ENCODE peak calls at places on chromosomes 2 and 18, in ten cellular contexts. One of them, this sample, is unnamed.

GRCh38 chr2:111632661-111633060 is 251.3 kb downstream of the ANAPC1 start:
- DNase-seq in posterior cingulate gyrus: no peak
- DNase-seq in astrocyte of the spinal cord: no peak
- DNase-seq in AG09309: no peak
- DNase-seq in stimulated activated naive CD8-positive, alpha-beta T cell treated with anti-CD3 and anti-CD28 coated beads, Interleukin-15, amount 100 ng/mL, for 72 hours: peak
- DNase-seq in stimulated activated effector memory CD8-positive, alpha-beta T cell treated with anti-CD3 and anti-CD28 coated beads, Interleukin-12 subunit alpha, Interleukin-12 subunit beta, amount 100 ng/mL, for 72 hours: no peak
- DNase-seq in tibial artery: no peak
- DNase-seq in NB4: peak
- DNase-seq in SIG-M5: no peak
- DNase-seq in mesothelial cell of epicardium: no peak
- DNase-seq in this sample: no peak

GRCh38 chr2:85811850-85812735 is 58.3 kb downstream of the ATOH8 start:
- DNase-seq in posterior cingulate gyrus: no peak
- DNase-seq in astrocyte of the spinal cord: no peak
- DNase-seq in AG09309: no peak
- DNase-seq in stimulated activated naive CD8-positive, alpha-beta T cell treated with anti-CD3 and anti-CD28 coated beads, Interleukin-15, amount 100 ng/mL, for 72 hours: no peak
- DNase-seq in stimulated activated effector memory CD8-positive, alpha-beta T cell treated with anti-CD3 and anti-CD28 coated beads, Interleukin-12 subunit alpha, Interleukin-12 subunit beta, amount 100 ng/mL, for 72 hours: no peak
- DNase-seq in tibial artery: no peak
- DNase-seq in NB4: no peak
- DNase-seq in SIG-M5: no peak
- DNase-seq in mesothelial cell of epicardium: no peak
- DNase-seq in this sample: no peak

GRCh38 chr18:42339324-42339723 is 384.3 kb downstream of the PIK3C3 start:
- DNase-seq in posterior cingulate gyrus: no peak
- DNase-seq in astrocyte of the spinal cord: peak
- DNase-seq in AG09309: no peak
- DNase-seq in stimulated activated naive CD8-positive, alpha-beta T cell treated with anti-CD3 and anti-CD28 coated beads, Interleukin-15, amount 100 ng/mL, for 72 hours: no peak
- DNase-seq in stimulated activated effector memory CD8-positive, alpha-beta T cell treated with anti-CD3 and anti-CD28 coated beads, Interleukin-12 subunit alpha, Interleukin-12 subunit beta, amount 100 ng/mL, for 72 hours: no peak
- DNase-seq in tibial artery: no peak
- DNase-seq in NB4: no peak
- DNase-seq in SIG-M5: no peak
- DNase-seq in mesothelial cell of epicardium: no peak
- DNase-seq in this sample: no peak

GRCh38 chr2:7405861-7406715 is 488.9 kb downstream of the RNF144A start:
- DNase-seq in posterior cingulate gyrus: peak
- DNase-seq in astrocyte of the spinal cord: no peak
- DNase-seq in AG09309: no peak
- DNase-seq in stimulated activated naive CD8-positive, alpha-beta T cell treated with anti-CD3 and anti-CD28 coated beads, Interleukin-15, amount 100 ng/mL, for 72 hours: no peak
- DNase-seq in stimulated activated effector memory CD8-positive, alpha-beta T cell treated with anti-CD3 and anti-CD28 coated beads, Interleukin-12 subunit alpha, Interleukin-12 subunit beta, amount 100 ng/mL, for 72 hours: no peak
- DNase-seq in tibial artery: no peak
- DNase-seq in NB4: no peak
- DNase-seq in SIG-M5: no peak
- DNase-seq in mesothelial cell of epicardium: no peak
- DNase-seq in this sample: no peak

GRCh38 chr2:127376265-127376664 is 11.5 kb downstream of the MAP3K2 start:
- DNase-seq in posterior cingulate gyrus: no peak
- DNase-seq in astrocyte of the spinal cord: no peak
- DNase-seq in AG09309: no peak
- DNase-seq in stimulated activated naive CD8-positive, alpha-beta T cell treated with anti-CD3 and anti-CD28 coated beads, Interleukin-15, amount 100 ng/mL, for 72 hours: no peak
- DNase-seq in stimulated activated effector memory CD8-positive, alpha-beta T cell treated with anti-CD3 and anti-CD28 coated beads, Interleukin-12 subunit alpha, Interleukin-12 subunit beta, amount 100 ng/mL, for 72 hours: no peak
- DNase-seq in tibial artery: no peak
- DNase-seq in NB4: no peak
- DNase-seq in SIG-M5: no peak
- DNase-seq in mesothelial cell of epicardium: no peak
- DNase-seq in this sample: no peak

GRCh38 chr2:221478106-221478863 is 93.8 kb downstream of the EPHA4 start:
- DNase-seq in posterior cingulate gyrus: no peak
- DNase-seq in astrocyte of the spinal cord: no peak
- DNase-seq in AG09309: no peak
- DNase-seq in stimulated activated naive CD8-positive, alpha-beta T cell treated with anti-CD3 and anti-CD28 coated beads, Interleukin-15, amount 100 ng/mL, for 72 hours: no peak
- DNase-seq in stimulated activated effector memory CD8-positive, alpha-beta T cell treated with anti-CD3 and anti-CD28 coated beads, Interleukin-12 subunit alpha, Interleukin-12 subunit beta, amount 100 ng/mL, for 72 hours: no peak
- DNase-seq in tibial artery: no peak
- DNase-seq in NB4: no peak
- DNase-seq in SIG-M5: no peak
- DNase-seq in mesothelial cell of epicardium: no peak
- DNase-seq in this sample: no peak

GRCh38 chr2:235358981-235359471 is 134.8 kb upstream of the AGAP1 start:
- DNase-seq in posterior cingulate gyrus: no peak
- DNase-seq in astrocyte of the spinal cord: peak
- DNase-seq in AG09309: no peak
- DNase-seq in stimulated activated naive CD8-positive, alpha-beta T cell treated with anti-CD3 and anti-CD28 coated beads, Interleukin-15, amount 100 ng/mL, for 72 hours: no peak
- DNase-seq in stimulated activated effector memory CD8-positive, alpha-beta T cell treated with anti-CD3 and anti-CD28 coated beads, Interleukin-12 subunit alpha, Interleukin-12 subunit beta, amount 100 ng/mL, for 72 hours: no peak
- DNase-seq in tibial artery: no peak
- DNase-seq in NB4: no peak
- DNase-seq in SIG-M5: no peak
- DNase-seq in mesothelial cell of epicardium: no peak
- DNase-seq in this sample: no peak

GRCh38 chr2:146982393-146982846 is 862.4 kb upstream of the ACVR2A start:
- DNase-seq in posterior cingulate gyrus: no peak
- DNase-seq in astrocyte of the spinal cord: peak
- DNase-seq in AG09309: peak
- DNase-seq in stimulated activated naive CD8-positive, alpha-beta T cell treated with anti-CD3 and anti-CD28 coated beads, Interleukin-15, amount 100 ng/mL, for 72 hours: no peak
- DNase-seq in stimulated activated effector memory CD8-positive, alpha-beta T cell treated with anti-CD3 and anti-CD28 coated beads, Interleukin-12 subunit alpha, Interleukin-12 subunit beta, amount 100 ng/mL, for 72 hours: no peak
- DNase-seq in tibial artery: peak
- DNase-seq in NB4: peak
- DNase-seq in SIG-M5: no peak
- DNase-seq in mesothelial cell of epicardium: no peak
- DNase-seq in this sample: no peak

GRCh38 chr2:2577366-2577765 is 246.3 kb upstream of the MYT1L start:
- DNase-seq in posterior cingulate gyrus: peak
- DNase-seq in astrocyte of the spinal cord: no peak
- DNase-seq in AG09309: no peak
- DNase-seq in stimulated activated naive CD8-positive, alpha-beta T cell treated with anti-CD3 and anti-CD28 coated beads, Interleukin-15, amount 100 ng/mL, for 72 hours: no peak
- DNase-seq in stimulated activated effector memory CD8-positive, alpha-beta T cell treated with anti-CD3 and anti-CD28 coated beads, Interleukin-12 subunit alpha, Interleukin-12 subunit beta, amount 100 ng/mL, for 72 hours: no peak
- DNase-seq in tibial artery: no peak
- DNase-seq in NB4: no peak
- DNase-seq in SIG-M5: no peak
- DNase-seq in mesothelial cell of epicardium: no peak
- DNase-seq in this sample: no peak

GRCh38 chr2:191620144-191620543 is 57.8 kb upstream of the NABP1 start:
- DNase-seq in posterior cingulate gyrus: no peak
- DNase-seq in astrocyte of the spinal cord: peak
- DNase-seq in AG09309: no peak
- DNase-seq in stimulated activated naive CD8-positive, alpha-beta T cell treated with anti-CD3 and anti-CD28 coated beads, Interleukin-15, amount 100 ng/mL, for 72 hours: no peak
- DNase-seq in stimulated activated effector memory CD8-positive, alpha-beta T cell treated with anti-CD3 and anti-CD28 coated beads, Interleukin-12 subunit alpha, Interleukin-12 subunit beta, amount 100 ng/mL, for 72 hours: no peak
- DNase-seq in tibial artery: no peak
- DNase-seq in NB4: no peak
- DNase-seq in SIG-M5: no peak
- DNase-seq in mesothelial cell of epicardium: no peak
- DNase-seq in this sample: no peak

GRCh38 chr2:96325884-96326255 is 753 bp downstream of the ITPRIPL1 start:
- DNase-seq in posterior cingulate gyrus: no peak
- DNase-seq in astrocyte of the spinal cord: no peak
- DNase-seq in AG09309: no peak
- DNase-seq in stimulated activated naive CD8-positive, alpha-beta T cell treated with anti-CD3 and anti-CD28 coated beads, Interleukin-15, amount 100 ng/mL, for 72 hours: peak
- DNase-seq in stimulated activated effector memory CD8-positive, alpha-beta T cell treated with anti-CD3 and anti-CD28 coated beads, Interleukin-12 subunit alpha, Interleukin-12 subunit beta, amount 100 ng/mL, for 72 hours: peak
- DNase-seq in tibial artery: no peak
- DNase-seq in NB4: peak
- DNase-seq in SIG-M5: no peak
- DNase-seq in mesothelial cell of epicardium: no peak
- DNase-seq in this sample: peak

GRCh38 chr18:361941-362913 is 94.4 kb upstream of the THOC1 start:
- DNase-seq in posterior cingulate gyrus: no peak
- DNase-seq in astrocyte of the spinal cord: peak
- DNase-seq in AG09309: peak
- DNase-seq in stimulated activated naive CD8-positive, alpha-beta T cell treated with anti-CD3 and anti-CD28 coated beads, Interleukin-15, amount 100 ng/mL, for 72 hours: no peak
- DNase-seq in stimulated activated effector memory CD8-positive, alpha-beta T cell treated with anti-CD3 and anti-CD28 coated beads, Interleukin-12 subunit alpha, Interleukin-12 subunit beta, amount 100 ng/mL, for 72 hours: no peak
- DNase-seq in tibial artery: peak
- DNase-seq in NB4: no peak
- DNase-seq in SIG-M5: no peak
- DNase-seq in mesothelial cell of epicardium: no peak
- DNase-seq in this sample: no peak

GRCh38 chr18:34023471-34023870 is 201.2 kb downstream of the NOL4 start:
- DNase-seq in posterior cingulate gyrus: no peak
- DNase-seq in astrocyte of the spinal cord: peak
- DNase-seq in AG09309: no peak
- DNase-seq in stimulated activated naive CD8-positive, alpha-beta T cell treated with anti-CD3 and anti-CD28 coated beads, Interleukin-15, amount 100 ng/mL, for 72 hours: no peak
- DNase-seq in stimulated activated effector memory CD8-positive, alpha-beta T cell treated with anti-CD3 and anti-CD28 coated beads, Interleukin-12 subunit alpha, Interleukin-12 subunit beta, amount 100 ng/mL, for 72 hours: no peak
- DNase-seq in tibial artery: no peak
- DNase-seq in NB4: no peak
- DNase-seq in SIG-M5: no peak
- DNase-seq in mesothelial cell of epicardium: no peak
- DNase-seq in this sample: no peak

GRCh38 chr2:43057026-43057741 is 169.2 kb downstream of the ZFP36L2 start:
- DNase-seq in posterior cingulate gyrus: peak
- DNase-seq in astrocyte of the spinal cord: no peak
- DNase-seq in AG09309: no peak
- DNase-seq in stimulated activated naive CD8-positive, alpha-beta T cell treated with anti-CD3 and anti-CD28 coated beads, Interleukin-15, amount 100 ng/mL, for 72 hours: no peak
- DNase-seq in stimulated activated effector memory CD8-positive, alpha-beta T cell treated with anti-CD3 and anti-CD28 coated beads, Interleukin-12 subunit alpha, Interleukin-12 subunit beta, amount 100 ng/mL, for 72 hours: no peak
- DNase-seq in tibial artery: peak
- DNase-seq in NB4: no peak
- DNase-seq in SIG-M5: no peak
- DNase-seq in mesothelial cell of epicardium: no peak
- DNase-seq in this sample: no peak

GRCh38 chr18:12246849-12247808 is 7.0 kb upstream of the CIDEA start:
- DNase-seq in posterior cingulate gyrus: no peak
- DNase-seq in astrocyte of the spinal cord: no peak
- DNase-seq in AG09309: no peak
- DNase-seq in stimulated activated naive CD8-positive, alpha-beta T cell treated with anti-CD3 and anti-CD28 coated beads, Interleukin-15, amount 100 ng/mL, for 72 hours: no peak
- DNase-seq in stimulated activated effector memory CD8-positive, alpha-beta T cell treated with anti-CD3 and anti-CD28 coated beads, Interleukin-12 subunit alpha, Interleukin-12 subunit beta, amount 100 ng/mL, for 72 hours: no peak
- DNase-seq in tibial artery: no peak
- DNase-seq in NB4: peak
- DNase-seq in SIG-M5: no peak
- DNase-seq in mesothelial cell of epicardium: no peak
- DNase-seq in this sample: no peak

GRCh38 chr2:42602218-42602936 is 33.9 kb downstream of the MTA3 start:
- DNase-seq in posterior cingulate gyrus: no peak
- DNase-seq in astrocyte of the spinal cord: no peak
- DNase-seq in AG09309: no peak
- DNase-seq in stimulated activated naive CD8-positive, alpha-beta T cell treated with anti-CD3 and anti-CD28 coated beads, Interleukin-15, amount 100 ng/mL, for 72 hours: no peak
- DNase-seq in stimulated activated effector memory CD8-positive, alpha-beta T cell treated with anti-CD3 and anti-CD28 coated beads, Interleukin-12 subunit alpha, Interleukin-12 subunit beta, amount 100 ng/mL, for 72 hours: no peak
- DNase-seq in tibial artery: no peak
- DNase-seq in NB4: no peak
- DNase-seq in SIG-M5: no peak
- DNase-seq in mesothelial cell of epicardium: no peak
- DNase-seq in this sample: no peak

GRCh38 chr18:63099848-63100625 is 219.5 kb downstream of the BCL2 start:
- DNase-seq in posterior cingulate gyrus: no peak
- DNase-seq in astrocyte of the spinal cord: no peak
- DNase-seq in AG09309: no peak
- DNase-seq in stimulated activated naive CD8-positive, alpha-beta T cell treated with anti-CD3 and anti-CD28 coated beads, Interleukin-15, amount 100 ng/mL, for 72 hours: no peak
- DNase-seq in stimulated activated effector memory CD8-positive, alpha-beta T cell treated with anti-CD3 and anti-CD28 coated beads, Interleukin-12 subunit alpha, Interleukin-12 subunit beta, amount 100 ng/mL, for 72 hours: no peak
- DNase-seq in tibial artery: no peak
- DNase-seq in NB4: peak
- DNase-seq in SIG-M5: peak
- DNase-seq in mesothelial cell of epicardium: no peak
- DNase-seq in this sample: peak

GRCh38 chr18:72867721-72868665 is at the start of gene NETO1:
- DNase-seq in posterior cingulate gyrus: peak
- DNase-seq in astrocyte of the spinal cord: peak
- DNase-seq in AG09309: no peak
- DNase-seq in stimulated activated naive CD8-positive, alpha-beta T cell treated with anti-CD3 and anti-CD28 coated beads, Interleukin-15, amount 100 ng/mL, for 72 hours: no peak
- DNase-seq in stimulated activated effector memory CD8-positive, alpha-beta T cell treated with anti-CD3 and anti-CD28 coated beads, Interleukin-12 subunit alpha, Interleukin-12 subunit beta, amount 100 ng/mL, for 72 hours: no peak
- DNase-seq in tibial artery: no peak
- DNase-seq in NB4: no peak
- DNase-seq in SIG-M5: no peak
- DNase-seq in mesothelial cell of epicardium: no peak
- DNase-seq in this sample: no peak

GRCh38 chr2:15730545-15731212 is 139.0 kb downstream of the DDX1 start:
- DNase-seq in posterior cingulate gyrus: peak
- DNase-seq in astrocyte of the spinal cord: peak
- DNase-seq in AG09309: peak
- DNase-seq in stimulated activated naive CD8-positive, alpha-beta T cell treated with anti-CD3 and anti-CD28 coated beads, Interleukin-15, amount 100 ng/mL, for 72 hours: no peak
- DNase-seq in stimulated activated effector memory CD8-positive, alpha-beta T cell treated with anti-CD3 and anti-CD28 coated beads, Interleukin-12 subunit alpha, Interleukin-12 subunit beta, amount 100 ng/mL, for 72 hours: no peak
- DNase-seq in tibial artery: peak
- DNase-seq in NB4: peak
- DNase-seq in SIG-M5: no peak
- DNase-seq in mesothelial cell of epicardium: peak
- DNase-seq in this sample: peak

GRCh38 chr2:208783184-208783583 is 376.6 kb downstream of the PTH2R start:
- DNase-seq in posterior cingulate gyrus: no peak
- DNase-seq in astrocyte of the spinal cord: no peak
- DNase-seq in AG09309: no peak
- DNase-seq in stimulated activated naive CD8-positive, alpha-beta T cell treated with anti-CD3 and anti-CD28 coated beads, Interleukin-15, amount 100 ng/mL, for 72 hours: no peak
- DNase-seq in stimulated activated effector memory CD8-positive, alpha-beta T cell treated with anti-CD3 and anti-CD28 coated beads, Interleukin-12 subunit alpha, Interleukin-12 subunit beta, amount 100 ng/mL, for 72 hours: no peak
- DNase-seq in tibial artery: no peak
- DNase-seq in NB4: no peak
- DNase-seq in SIG-M5: no peak
- DNase-seq in mesothelial cell of epicardium: no peak
- DNase-seq in this sample: no peak

GRCh38 chr2:1504311-1504750 is 91.1 kb downstream of the TPO start:
- DNase-seq in posterior cingulate gyrus: no peak
- DNase-seq in astrocyte of the spinal cord: no peak
- DNase-seq in AG09309: no peak
- DNase-seq in stimulated activated naive CD8-positive, alpha-beta T cell treated with anti-CD3 and anti-CD28 coated beads, Interleukin-15, amount 100 ng/mL, for 72 hours: no peak
- DNase-seq in stimulated activated effector memory CD8-positive, alpha-beta T cell treated with anti-CD3 and anti-CD28 coated beads, Interleukin-12 subunit alpha, Interleukin-12 subunit beta, amount 100 ng/mL, for 72 hours: no peak
- DNase-seq in tibial artery: no peak
- DNase-seq in NB4: no peak
- DNase-seq in SIG-M5: no peak
- DNase-seq in mesothelial cell of epicardium: peak
- DNase-seq in this sample: no peak

GRCh38 chr2:54471221-54471711 is 15.1 kb downstream of the SPTBN1 start:
- DNase-seq in posterior cingulate gyrus: no peak
- DNase-seq in astrocyte of the spinal cord: peak
- DNase-seq in AG09309: no peak
- DNase-seq in stimulated activated naive CD8-positive, alpha-beta T cell treated with anti-CD3 and anti-CD28 coated beads, Interleukin-15, amount 100 ng/mL, for 72 hours: no peak
- DNase-seq in stimulated activated effector memory CD8-positive, alpha-beta T cell treated with anti-CD3 and anti-CD28 coated beads, Interleukin-12 subunit alpha, Interleukin-12 subunit beta, amount 100 ng/mL, for 72 hours: no peak
- DNase-seq in tibial artery: no peak
- DNase-seq in NB4: no peak
- DNase-seq in SIG-M5: no peak
- DNase-seq in mesothelial cell of epicardium: peak
- DNase-seq in this sample: no peak

GRCh38 chr18:56065101-56065500 is 477.1 kb upstream of the TCF4 start:
- DNase-seq in posterior cingulate gyrus: no peak
- DNase-seq in astrocyte of the spinal cord: no peak
- DNase-seq in AG09309: no peak
- DNase-seq in stimulated activated naive CD8-positive, alpha-beta T cell treated with anti-CD3 and anti-CD28 coated beads, Interleukin-15, amount 100 ng/mL, for 72 hours: no peak
- DNase-seq in stimulated activated effector memory CD8-positive, alpha-beta T cell treated with anti-CD3 and anti-CD28 coated beads, Interleukin-12 subunit alpha, Interleukin-12 subunit beta, amount 100 ng/mL, for 72 hours: no peak
- DNase-seq in tibial artery: no peak
- DNase-seq in NB4: no peak
- DNase-seq in SIG-M5: no peak
- DNase-seq in mesothelial cell of epicardium: no peak
- DNase-seq in this sample: no peak

GRCh38 chr2:24825883-24826800 is 32.9 kb downstream of the CENPO start:
- DNase-seq in posterior cingulate gyrus: no peak
- DNase-seq in astrocyte of the spinal cord: no peak
- DNase-seq in AG09309: no peak
- DNase-seq in stimulated activated naive CD8-positive, alpha-beta T cell treated with anti-CD3 and anti-CD28 coated beads, Interleukin-15, amount 100 ng/mL, for 72 hours: peak
- DNase-seq in stimulated activated effector memory CD8-positive, alpha-beta T cell treated with anti-CD3 and anti-CD28 coated beads, Interleukin-12 subunit alpha, Interleukin-12 subunit beta, amount 100 ng/mL, for 72 hours: no peak
- DNase-seq in tibial artery: no peak
- DNase-seq in NB4: no peak
- DNase-seq in SIG-M5: no peak
- DNase-seq in mesothelial cell of epicardium: no peak
- DNase-seq in this sample: peak

GRCh38 chr2:200798519-200798918 is 13.2 kb upstream of the BZW1 start:
- DNase-seq in posterior cingulate gyrus: no peak
- DNase-seq in astrocyte of the spinal cord: no peak
- DNase-seq in AG09309: no peak
- DNase-seq in stimulated activated naive CD8-positive, alpha-beta T cell treated with anti-CD3 and anti-CD28 coated beads, Interleukin-15, amount 100 ng/mL, for 72 hours: peak
- DNase-seq in stimulated activated effector memory CD8-positive, alpha-beta T cell treated with anti-CD3 and anti-CD28 coated beads, Interleukin-12 subunit alpha, Interleukin-12 subunit beta, amount 100 ng/mL, for 72 hours: no peak
- DNase-seq in tibial artery: no peak
- DNase-seq in NB4: no peak
- DNase-seq in SIG-M5: no peak
- DNase-seq in mesothelial cell of epicardium: no peak
- DNase-seq in this sample: no peak

This sample was measured in mucosa of descending colon.